ENCODE peak calls at places on chromosomes 1 and 21, in six cellular contexts. B is HCT116, A is GM12878, T is H1, M is K562, J is SK-N-SH. W is an unnamed sample.

GRCh38 chr1:235015291-235015990 is 113.2 kb downstream of the TOMM20 start:
- DNase-seq in B (no peak), M (no peak), A (peak), T (no peak), J (no peak), W (no peak)

GRCh38 chr1:246875041-246876026 is 56.4 kb downstream of the AHCTF1 start:
- DNase-seq in J (no peak), M (no peak), T (no peak), A (peak), B (no peak), W (no peak)

GRCh38 chr21:44428281-44428942 is 26.9 kb upstream of the LRRC3 start:
- DNase-seq in J (peak), T (peak), M (peak), A (no peak), B (peak), W (no peak)

GRCh38 chr1:159015440-159015909 is 5.8 kb downstream of the IFI16 start:
- DNase-seq in B (no peak), M (no peak), J (no peak), T (no peak), A (peak), W (no peak)

GRCh38 chr1:117846674-117847425 is 82.6 kb downstream of the GDAP2 start:
- DNase-seq in B (no peak), M (no peak), T (no peak), J (no peak), A (no peak), W (no peak)

GRCh38 chr21:43727571-43728466 is 8.9 kb downstream of the PDXK start:
- DNase-seq in A (no peak), B (no peak), J (no peak), M (peak), T (no peak), W (no peak)

GRCh38 chr21:46636550-46637289 is 1.2 kb downstream of the PRMT2 start:
- DNase-seq in A (no peak), B (no peak), J (no peak), M (no peak), T (no peak), W (no peak)

GRCh38 chr1:45364294-45364693 is 24.1 kb upstream of the MUTYH start:
- DNase-seq in B (no peak), M (no peak), A (no peak), J (no peak), T (no peak), W (no peak)

GRCh38 chr1:20469406-20470076 is 16.5 kb downstream of the CAMK2N1 start:
- DNase-seq in A (no peak), T (no peak), B (no peak), J (no peak), M (no peak), W (no peak)

GRCh38 chr1:76494807-76495206 is 372.5 kb upstream of the ST6GALNAC5 start:
- DNase-seq in B (no peak), M (no peak), A (peak), J (no peak), T (no peak), W (no peak)

GRCh38 chr1:195934839-195935557 is 673.2 kb downstream of the KCNT2 start:
- DNase-seq in M (no peak), A (no peak), B (no peak), T (no peak), J (peak), W (no peak)

DNA sequence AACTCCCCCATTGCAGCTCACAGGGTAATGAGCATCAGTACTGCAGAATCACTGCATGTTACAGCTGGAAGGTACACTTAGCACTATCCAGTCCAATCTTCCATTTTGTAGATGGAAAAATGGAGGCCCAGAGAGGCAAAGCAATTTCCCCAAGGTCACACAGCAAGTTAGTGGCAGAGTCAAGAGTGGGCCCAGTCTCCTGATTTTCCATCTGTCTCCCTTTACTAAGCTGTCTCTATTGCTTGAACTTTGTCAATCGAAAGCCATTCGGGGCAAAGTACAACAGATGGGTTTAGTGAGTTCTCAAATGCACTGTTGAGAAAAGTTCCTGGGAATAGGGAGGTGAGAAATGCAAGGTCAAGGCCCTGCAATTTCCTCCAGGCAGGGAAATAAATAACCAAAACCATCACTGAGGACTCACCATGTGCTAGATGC is 50.4 kb upstream of the IFFO2 start:
- DNase-seq in T (peak), B (no peak), M (no peak), A (no peak), J (no peak), W (no peak)
- TF ChIP-seq SIN3A in T (no peak), B (no peak), M (no peak), A (no peak), J (no peak), W (no peak)

DNA sequence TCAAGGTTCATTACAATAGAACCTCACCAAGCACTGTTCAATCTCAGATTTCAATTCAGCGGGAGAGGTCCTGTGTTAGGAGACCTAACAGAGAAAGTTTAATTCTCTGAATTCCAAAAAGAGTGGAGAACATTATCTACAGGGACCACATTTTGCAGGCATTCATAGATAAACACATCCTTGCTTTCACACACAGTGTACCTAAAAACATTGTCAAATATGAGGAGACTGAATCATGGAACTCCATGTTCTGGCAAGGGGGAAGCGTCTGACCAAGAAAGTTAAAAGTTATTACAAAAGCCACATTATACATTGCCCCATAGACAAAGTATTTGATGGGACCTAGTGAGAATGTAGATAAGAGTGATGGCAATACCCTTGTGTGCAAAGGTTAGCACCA is 21.1 kb upstream of the PPP1R15B start:
- DNase-seq in A (no peak), J (no peak), T (no peak), M (no peak), B (no peak), W (no peak)
- H3K27ac ChIP-seq in A (no peak), J (no peak), T (no peak), M (no peak), B (no peak), W (no peak)

DNA sequence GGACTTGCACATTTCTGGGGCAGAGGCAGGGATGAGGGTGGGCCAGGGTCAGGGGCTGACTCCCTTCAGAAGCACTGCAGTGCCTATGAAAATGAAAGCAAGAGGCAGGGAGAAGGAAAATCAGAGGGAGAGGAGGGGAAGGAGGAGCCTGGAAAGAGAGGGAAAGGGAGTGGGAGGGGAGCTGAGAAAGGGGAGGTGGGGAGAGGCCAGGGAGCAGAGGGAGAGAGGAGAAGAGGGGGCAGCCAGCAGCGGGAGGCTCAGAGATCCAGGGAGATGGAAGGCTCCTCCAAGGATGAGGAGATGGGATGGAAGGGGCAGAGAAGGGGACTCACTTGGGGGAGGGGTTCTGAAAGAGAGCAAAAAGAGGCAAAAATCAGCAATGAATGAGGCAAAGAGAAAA is 96.3 kb upstream of the KLHDC7A start:
- DNase-seq in B (no peak), J (no peak), T (no peak), M (no peak), A (no peak), W (no peak)
- TF ChIP-seq SIN3A in B (no peak), J (no peak), T (no peak), M (no peak), A (no peak), W (no peak)

GRCh38 chr1:74596770-74597169 is 76.8 kb downstream of the ERICH3 start:
- DNase-seq in J (no peak), T (no peak), A (no peak), B (no peak), M (no peak), W (no peak)
- H3K27ac ChIP-seq in J (peak), T (no peak), A (no peak), B (no peak), M (no peak), W (no peak)

GRCh38 chr1:211947396-211948295 is 87.7 kb downstream of the INTS7 start:
- DNase-seq in B (no peak), M (no peak), T (no peak), J (no peak), A (no peak), W (no peak)
- TF ChIP-seq SIN3A in B (no peak), M (no peak), T (no peak), J (no peak), A (no peak), W (no peak)

GRCh38 chr1:12032141-12032710 is 12.9 kb downstream of the MIIP start:
- DNase-seq in M (no peak), T (no peak), B (no peak), A (no peak), J (no peak), W (no peak)
- H3K27ac ChIP-seq in M (no peak), T (no peak), B (no peak), A (no peak), J (no peak), W (no peak)

GRCh38 chr1:55311057-55311631 is 96.0 kb upstream of the USP24 start:
- DNase-seq in M (no peak), A (no peak), J (peak), T (no peak), B (no peak), W (no peak)
- TF ChIP-seq SIN3A in M (no peak), A (no peak), J (peak), T (no peak), B (no peak), W (no peak)

GRCh38 chr1:40130892-40131291 is 30.3 kb upstream of the RLF start:
- DNase-seq in A (no peak), J (no peak), M (no peak), T (no peak), B (no peak), W (no peak)
- H3K27ac ChIP-seq in A (no peak), J (no peak), M (no peak), T (no peak), B (no peak), W (no peak)